ENCODE peak calls at places on chromosome 2, in eight cellular contexts. One of them, this sample, is unnamed.

GRCh38 chr2:42941633-42942176 is 149.3 kb upstream of the HAAO start:
- DNase-seq in stimulated activated CD8-positive, alpha-beta memory T cell treated with anti-CD3 and anti-CD28 coated beads, Interleukin-7, amount 100 ng/mL, for 24 hours: no peak
- DNase-seq in Calu3: no peak
- DNase-seq in heart left ventricle: no peak
- DNase-seq in LoVo: no peak
- DNase-seq in NCI-H345: no peak
- DNase-seq in HT-29: no peak
- DNase-seq in T-helper 1 cell: no peak
- DNase-seq in this sample: no peak

GRCh38 chr2:95276244-95276887 is 2.1 kb downstream of the PROM2 start:
- DNase-seq in HT-29: no peak
- DNase-seq in LoVo: no peak
- DNase-seq in Calu3: no peak
- DNase-seq in stimulated activated CD8-positive, alpha-beta memory T cell treated with anti-CD3 and anti-CD28 coated beads, Interleukin-7, amount 100 ng/mL, for 24 hours: no peak
- DNase-seq in T-helper 1 cell: peak; percentile 6
- DNase-seq in NCI-H345: no peak
- DNase-seq in heart left ventricle: peak; percentile 15
- DNase-seq in this sample: no peak

GRCh38 chr2:106038598-106039375 is 155.3 kb downstream of the UXS1 start:
- DNase-seq in LoVo: no peak
- DNase-seq in T-helper 1 cell: no peak
- DNase-seq in Calu3: no peak
- DNase-seq in HT-29: no peak
- DNase-seq in NCI-H345: no peak
- DNase-seq in stimulated activated CD8-positive, alpha-beta memory T cell treated with anti-CD3 and anti-CD28 coated beads, Interleukin-7, amount 100 ng/mL, for 24 hours: no peak
- DNase-seq in heart left ventricle: no peak
- DNase-seq in this sample: peak; percentile 66

GRCh38 chr2:26717362-26717761 is 24.8 kb downstream of the KCNK3 start:
- DNase-seq in LoVo: no peak
- DNase-seq in Calu3: no peak
- DNase-seq in HT-29: no peak
- DNase-seq in T-helper 1 cell: no peak
- DNase-seq in heart left ventricle: no peak
- DNase-seq in NCI-H345: no peak
- DNase-seq in stimulated activated CD8-positive, alpha-beta memory T cell treated with anti-CD3 and anti-CD28 coated beads, Interleukin-7, amount 100 ng/mL, for 24 hours: no peak
- DNase-seq in this sample: no peak

GRCh38 chr2:217799553-217800432 is 203.0 kb downstream of the TNS1 start:
- DNase-seq in heart left ventricle: no peak
- DNase-seq in HT-29: no peak
- DNase-seq in Calu3: no peak
- DNase-seq in stimulated activated CD8-positive, alpha-beta memory T cell treated with anti-CD3 and anti-CD28 coated beads, Interleukin-7, amount 100 ng/mL, for 24 hours: no peak
- DNase-seq in LoVo: no peak
- DNase-seq in NCI-H345: no peak
- DNase-seq in T-helper 1 cell: no peak
- DNase-seq in this sample: no peak

GRCh38 chr2:99201959-99202678 is 21.1 kb downstream of the MRPL30 start:
- DNase-seq in HT-29: no peak
- DNase-seq in T-helper 1 cell: no peak
- DNase-seq in NCI-H345: no peak
- DNase-seq in stimulated activated CD8-positive, alpha-beta memory T cell treated with anti-CD3 and anti-CD28 coated beads, Interleukin-7, amount 100 ng/mL, for 24 hours: no peak
- DNase-seq in Calu3: no peak
- DNase-seq in LoVo: no peak
- DNase-seq in heart left ventricle: no peak
- DNase-seq in this sample: no peak

GRCh38 chr2:187349328-187349944 is 98.6 kb downstream of the CALCRL start:
- DNase-seq in T-helper 1 cell: no peak
- DNase-seq in HT-29: no peak
- DNase-seq in NCI-H345: no peak
- DNase-seq in Calu3: no peak
- DNase-seq in LoVo: no peak
- DNase-seq in stimulated activated CD8-positive, alpha-beta memory T cell treated with anti-CD3 and anti-CD28 coated beads, Interleukin-7, amount 100 ng/mL, for 24 hours: no peak
- DNase-seq in heart left ventricle: no peak
- DNase-seq in this sample: no peak

GRCh38 chr2:28838971-28839370 is 28.3 kb downstream of the SPDYA start:
- DNase-seq in T-helper 1 cell: no peak
- DNase-seq in NCI-H345: no peak
- DNase-seq in heart left ventricle: no peak
- DNase-seq in HT-29: no peak
- DNase-seq in LoVo: no peak
- DNase-seq in stimulated activated CD8-positive, alpha-beta memory T cell treated with anti-CD3 and anti-CD28 coated beads, Interleukin-7, amount 100 ng/mL, for 24 hours: no peak
- DNase-seq in Calu3: no peak
- DNase-seq in this sample: no peak

GRCh38 chr2:237149425-237149824 is 63.7 kb downstream of the COPS8 start:
- DNase-seq in heart left ventricle: no peak
- DNase-seq in stimulated activated CD8-positive, alpha-beta memory T cell treated with anti-CD3 and anti-CD28 coated beads, Interleukin-7, amount 100 ng/mL, for 24 hours: no peak
- DNase-seq in HT-29: no peak
- DNase-seq in Calu3: no peak
- DNase-seq in LoVo: peak; percentile 6
- DNase-seq in T-helper 1 cell: no peak
- DNase-seq in NCI-H345: no peak
- DNase-seq in this sample: no peak

GRCh38 chr2:180655393-180655792 is 325.0 kb upstream of the UBE2E3 start:
- DNase-seq in heart left ventricle: no peak
- DNase-seq in Calu3: no peak
- DNase-seq in HT-29: no peak
- DNase-seq in LoVo: no peak
- DNase-seq in NCI-H345: no peak
- DNase-seq in stimulated activated CD8-positive, alpha-beta memory T cell treated with anti-CD3 and anti-CD28 coated beads, Interleukin-7, amount 100 ng/mL, for 24 hours: no peak
- DNase-seq in T-helper 1 cell: no peak
- DNase-seq in this sample: no peak

GRCh38 chr2:24909555-24910177 is 10.4 kb downstream of the ADCY3 start:
- DNase-seq in stimulated activated CD8-positive, alpha-beta memory T cell treated with anti-CD3 and anti-CD28 coated beads, Interleukin-7, amount 100 ng/mL, for 24 hours: no peak
- DNase-seq in T-helper 1 cell: no peak
- DNase-seq in heart left ventricle: no peak
- DNase-seq in NCI-H345: no peak
- DNase-seq in HT-29: no peak
- DNase-seq in Calu3: no peak
- DNase-seq in LoVo: no peak
- DNase-seq in this sample: no peak

GRCh38 chr2:200777275-200777674 is 34.4 kb upstream of the BZW1 start:
- DNase-seq in stimulated activated CD8-positive, alpha-beta memory T cell treated with anti-CD3 and anti-CD28 coated beads, Interleukin-7, amount 100 ng/mL, for 24 hours: no peak
- DNase-seq in heart left ventricle: no peak
- DNase-seq in HT-29: peak; percentile 48
- DNase-seq in Calu3: no peak
- DNase-seq in T-helper 1 cell: no peak
- DNase-seq in LoVo: peak; percentile 67
- DNase-seq in NCI-H345: no peak
- DNase-seq in this sample: no peak

GRCh38 chr2:3605013-3605961 is 10.4 kb downstream of the COLEC11 start:
- DNase-seq in Calu3: peak; percentile 58
- DNase-seq in stimulated activated CD8-positive, alpha-beta memory T cell treated with anti-CD3 and anti-CD28 coated beads, Interleukin-7, amount 100 ng/mL, for 24 hours: no peak
- DNase-seq in NCI-H345: peak; percentile 77
- DNase-seq in heart left ventricle: no peak
- DNase-seq in LoVo: peak; percentile 52
- DNase-seq in HT-29: peak; percentile 58
- DNase-seq in T-helper 1 cell: no peak
- DNase-seq in this sample: no peak

GRCh38 chr2:236568068-236568921 is 1.3 kb upstream of the ACKR3 start:
- DNase-seq in stimulated activated CD8-positive, alpha-beta memory T cell treated with anti-CD3 and anti-CD28 coated beads, Interleukin-7, amount 100 ng/mL, for 24 hours: no peak
- DNase-seq in LoVo: no peak
- DNase-seq in heart left ventricle: peak; percentile 72
- DNase-seq in HT-29: no peak
- DNase-seq in T-helper 1 cell: no peak
- DNase-seq in NCI-H345: no peak
- DNase-seq in Calu3: peak; percentile 64
- DNase-seq in this sample: peak; percentile 49

GRCh38 chr2:172248381-172249173 is 145.9 kb upstream of the DLX2 start:
- DNase-seq in Calu3: no peak
- DNase-seq in heart left ventricle: no peak
- DNase-seq in stimulated activated CD8-positive, alpha-beta memory T cell treated with anti-CD3 and anti-CD28 coated beads, Interleukin-7, amount 100 ng/mL, for 24 hours: no peak
- DNase-seq in T-helper 1 cell: no peak
- DNase-seq in LoVo: peak; percentile 40
- DNase-seq in HT-29: peak; percentile 22
- DNase-seq in NCI-H345: no peak
- DNase-seq in this sample: no peak

GRCh38 chr2:238979636-238980035 is 131.8 kb downstream of the TWIST2 start:
- DNase-seq in LoVo: no peak
- DNase-seq in stimulated activated CD8-positive, alpha-beta memory T cell treated with anti-CD3 and anti-CD28 coated beads, Interleukin-7, amount 100 ng/mL, for 24 hours: no peak
- DNase-seq in NCI-H345: no peak
- DNase-seq in heart left ventricle: no peak
- DNase-seq in Calu3: no peak
- DNase-seq in T-helper 1 cell: no peak
- DNase-seq in HT-29: no peak
- DNase-seq in this sample: no peak

GRCh38 chr2:41735446-41735845 is 312.4 kb upstream of the PKDCC start:
- DNase-seq in Calu3: no peak
- DNase-seq in T-helper 1 cell: no peak
- DNase-seq in NCI-H345: no peak
- DNase-seq in heart left ventricle: no peak
- DNase-seq in LoVo: no peak
- DNase-seq in HT-29: no peak
- DNase-seq in stimulated activated CD8-positive, alpha-beta memory T cell treated with anti-CD3 and anti-CD28 coated beads, Interleukin-7, amount 100 ng/mL, for 24 hours: no peak
- DNase-seq in this sample: no peak

GRCh38 chr2:84297155-84297554 is 161.9 kb downstream of the SUCLG1 start:
- DNase-seq in T-helper 1 cell: no peak
- DNase-seq in Calu3: peak; percentile 60
- DNase-seq in stimulated activated CD8-positive, alpha-beta memory T cell treated with anti-CD3 and anti-CD28 coated beads, Interleukin-7, amount 100 ng/mL, for 24 hours: no peak
- DNase-seq in LoVo: peak; percentile 85
- DNase-seq in HT-29: peak; percentile 54
- DNase-seq in NCI-H345: no peak
- DNase-seq in heart left ventricle: no peak
- DNase-seq in this sample: no peak

GRCh38 chr2:135744761-135745314 is 3.2 kb downstream of the UBXN4 start:
- DNase-seq in T-helper 1 cell: no peak
- DNase-seq in NCI-H345: no peak
- DNase-seq in HT-29: peak; percentile 61
- DNase-seq in stimulated activated CD8-positive, alpha-beta memory T cell treated with anti-CD3 and anti-CD28 coated beads, Interleukin-7, amount 100 ng/mL, for 24 hours: no peak
- DNase-seq in heart left ventricle: no peak
- DNase-seq in LoVo: no peak
- DNase-seq in Calu3: peak; percentile 25
- DNase-seq in this sample: no peak

GRCh38 chr2:233418052-233418760 is 63.9 kb downstream of the DGKD start:
- DNase-seq in NCI-H345: no peak
- DNase-seq in stimulated activated CD8-positive, alpha-beta memory T cell treated with anti-CD3 and anti-CD28 coated beads, Interleukin-7, amount 100 ng/mL, for 24 hours: no peak
- DNase-seq in heart left ventricle: no peak
- DNase-seq in HT-29: no peak
- DNase-seq in Calu3: no peak
- DNase-seq in LoVo: no peak
- DNase-seq in T-helper 1 cell: no peak
- DNase-seq in this sample: no peak

GRCh38 chr2:127050803-127051115 is 56.2 kb downstream of the BIN1 start:
- DNase-seq in NCI-H345: no peak
- DNase-seq in T-helper 1 cell: no peak
- DNase-seq in Calu3: no peak
- DNase-seq in heart left ventricle: peak; percentile 27
- DNase-seq in stimulated activated CD8-positive, alpha-beta memory T cell treated with anti-CD3 and anti-CD28 coated beads, Interleukin-7, amount 100 ng/mL, for 24 hours: no peak
- DNase-seq in LoVo: no peak
- DNase-seq in HT-29: no peak
- DNase-seq in this sample: no peak

GRCh38 chr2:239267411-239267941 is 133.3 kb downstream of the HDAC4 start:
- DNase-seq in T-helper 1 cell: peak; percentile 90
- DNase-seq in Calu3: peak; percentile 51
- DNase-seq in NCI-H345: no peak
- DNase-seq in stimulated activated CD8-positive, alpha-beta memory T cell treated with anti-CD3 and anti-CD28 coated beads, Interleukin-7, amount 100 ng/mL, for 24 hours: peak; percentile 78
- DNase-seq in heart left ventricle: peak; percentile 72
- DNase-seq in HT-29: peak; percentile 64
- DNase-seq in LoVo: peak; percentile 45
- DNase-seq in this sample: no peak

GRCh38 chr2:30776831-30777652 is 30.2 kb downstream of the CAPN13 start:
- DNase-seq in HT-29: no peak
- DNase-seq in stimulated activated CD8-positive, alpha-beta memory T cell treated with anti-CD3 and anti-CD28 coated beads, Interleukin-7, amount 100 ng/mL, for 24 hours: no peak
- DNase-seq in T-helper 1 cell: no peak
- DNase-seq in LoVo: no peak
- DNase-seq in Calu3: no peak
- DNase-seq in NCI-H345: no peak
- DNase-seq in heart left ventricle: no peak
- DNase-seq in this sample: no peak

GRCh38 chr2:157261199-157261782 is 3.8 kb downstream of the GALNT5 start:
- DNase-seq in stimulated activated CD8-positive, alpha-beta memory T cell treated with anti-CD3 and anti-CD28 coated beads, Interleukin-7, amount 100 ng/mL, for 24 hours: peak; percentile 21
- DNase-seq in T-helper 1 cell: no peak
- DNase-seq in NCI-H345: peak; percentile 9
- DNase-seq in heart left ventricle: no peak
- DNase-seq in HT-29: peak; percentile 75
- DNase-seq in Calu3: peak; percentile 57
- DNase-seq in LoVo: peak; percentile 93
- DNase-seq in this sample: no peak

GRCh38 chr2:48026865-48027264 is 120.6 kb upstream of the FBXO11 start:
- DNase-seq in NCI-H345: no peak
- DNase-seq in stimulated activated CD8-positive, alpha-beta memory T cell treated with anti-CD3 and anti-CD28 coated beads, Interleukin-7, amount 100 ng/mL, for 24 hours: no peak
- DNase-seq in HT-29: no peak
- DNase-seq in heart left ventricle: no peak
- DNase-seq in LoVo: no peak
- DNase-seq in T-helper 1 cell: no peak
- DNase-seq in Calu3: no peak
- DNase-seq in this sample: no peak

GRCh38 chr2:5195636-5196035 is 496.5 kb upstream of the SOX11 start:
- DNase-seq in stimulated activated CD8-positive, alpha-beta memory T cell treated with anti-CD3 and anti-CD28 coated beads, Interleukin-7, amount 100 ng/mL, for 24 hours: no peak
- DNase-seq in T-helper 1 cell: no peak
- DNase-seq in Calu3: no peak
- DNase-seq in LoVo: no peak
- DNase-seq in HT-29: no peak
- DNase-seq in NCI-H345: peak; percentile 8
- DNase-seq in heart left ventricle: no peak
- DNase-seq in this sample: no peak

GRCh38 chr2:47808614-47809013 is 25.7 kb downstream of the MSH6 start:
- DNase-seq in NCI-H345: no peak
- DNase-seq in LoVo: no peak
- DNase-seq in stimulated activated CD8-positive, alpha-beta memory T cell treated with anti-CD3 and anti-CD28 coated beads, Interleukin-7, amount 100 ng/mL, for 24 hours: no peak
- DNase-seq in T-helper 1 cell: no peak
- DNase-seq in HT-29: no peak
- DNase-seq in Calu3: no peak
- DNase-seq in heart left ventricle: no peak
- DNase-seq in this sample: no peak

GRCh38 chr2:155099784-155100183 is 401.3 kb downstream of the KCNJ3 start:
- DNase-seq in T-helper 1 cell: no peak
- DNase-seq in Calu3: peak; percentile 74
- DNase-seq in heart left ventricle: no peak
- DNase-seq in LoVo: peak; percentile 1
- DNase-seq in NCI-H345: no peak
- DNase-seq in HT-29: peak; percentile 73
- DNase-seq in stimulated activated CD8-positive, alpha-beta memory T cell treated with anti-CD3 and anti-CD28 coated beads, Interleukin-7, amount 100 ng/mL, for 24 hours: no peak
- DNase-seq in this sample: no peak

GRCh38 chr2:148756292-148756975 is 111.9 kb downstream of the EPC2 start:
- DNase-seq in NCI-H345: no peak
- DNase-seq in Calu3: no peak
- DNase-seq in HT-29: no peak
- DNase-seq in stimulated activated CD8-positive, alpha-beta memory T cell treated with anti-CD3 and anti-CD28 coated beads, Interleukin-7, amount 100 ng/mL, for 24 hours: no peak
- DNase-seq in LoVo: no peak
- DNase-seq in T-helper 1 cell: no peak
- DNase-seq in heart left ventricle: no peak
- DNase-seq in this sample: no peak

GRCh38 chr2:195307751-195308150 is 349.3 kb upstream of the SLC39A10 start:
- DNase-seq in T-helper 1 cell: no peak
- DNase-seq in LoVo: peak; percentile 48
- DNase-seq in stimulated activated CD8-positive, alpha-beta memory T cell treated with anti-CD3 and anti-CD28 coated beads, Interleukin-7, amount 100 ng/mL, for 24 hours: no peak
- DNase-seq in heart left ventricle: no peak
- DNase-seq in Calu3: no peak
- DNase-seq in HT-29: no peak
- DNase-seq in NCI-H345: no peak
- DNase-seq in this sample: no peak